ENCODE peak calls at places on chromosomes 16 and 17, in four cellular contexts. One of them, this sample, is unnamed.

GRCh38 chr16:59688006-59688405 is 953.9 kb upstream of the GOT2 start:
- DNase-seq in uterus: no peak
- DNase-seq in fibroblast of mammary gland: no peak
- DNase-seq in sigmoid colon: no peak
- DNase-seq in this sample: no peak

GRCh38 chr16:56639045-56639444 is 579 bp downstream of the MT1A start:
- DNase-seq in uterus: no peak
- DNase-seq in fibroblast of mammary gland: no peak
- DNase-seq in sigmoid colon: no peak
- DNase-seq in this sample: no peak

GRCh38 chr17:49494937-49495841 is at the start of gene NGFR:
- DNase-seq in uterus: peak
- DNase-seq in fibroblast of mammary gland: peak
- DNase-seq in sigmoid colon: no peak
- DNase-seq in this sample: peak

GRCh38 chr16:30104090-30104489 is 8.1 kb upstream of the YPEL3 start:
- DNase-seq in uterus: no peak
- DNase-seq in fibroblast of mammary gland: no peak
- DNase-seq in sigmoid colon: no peak
- DNase-seq in this sample: no peak

GRCh38 chr16:2280981-2281542 is 13.1 kb upstream of the RNPS1 start:
- DNase-seq in uterus: no peak
- DNase-seq in fibroblast of mammary gland: no peak
- DNase-seq in sigmoid colon: no peak
- DNase-seq in this sample: no peak

GRCh38 chr16:13866073-13866472 is 53.9 kb upstream of the ERCC4 start:
- DNase-seq in uterus: peak
- DNase-seq in fibroblast of mammary gland: peak
- DNase-seq in sigmoid colon: peak
- DNase-seq in this sample: peak

GRCh38 chr17:80264048-80264792 is 3.6 kb downstream of the RNF213 start:
- DNase-seq in uterus: no peak
- DNase-seq in fibroblast of mammary gland: no peak
- DNase-seq in sigmoid colon: no peak
- DNase-seq in this sample: no peak

GRCh38 chr17:80485846-80486245 is 9.4 kb upstream of the NPTX1 start:
- DNase-seq in uterus: no peak
- DNase-seq in fibroblast of mammary gland: no peak
- DNase-seq in sigmoid colon: no peak
- DNase-seq in this sample: peak

GRCh38 chr17:28252436-28252835 is 66.6 kb upstream of the TMEM97 start:
- DNase-seq in uterus: no peak
- DNase-seq in fibroblast of mammary gland: peak
- DNase-seq in sigmoid colon: no peak
- DNase-seq in this sample: no peak

GRCh38 chr17:1976000-1976682 is 49.0 kb downstream of the RTN4RL1 start:
- DNase-seq in uterus: no peak
- DNase-seq in fibroblast of mammary gland: no peak
- DNase-seq in sigmoid colon: no peak
- DNase-seq in this sample: no peak

GRCh38 chr17:57086069-57086930 is 1.3 kb downstream of the AKAP1 start:
- DNase-seq in uterus: no peak
- DNase-seq in fibroblast of mammary gland: no peak
- DNase-seq in sigmoid colon: peak
- DNase-seq in this sample: peak

GRCh38 chr17:6677158-6677831 is 25.7 kb downstream of the C17orf100 start:
- DNase-seq in uterus: no peak
- DNase-seq in fibroblast of mammary gland: no peak
- DNase-seq in sigmoid colon: no peak
- DNase-seq in this sample: no peak

DNA sequence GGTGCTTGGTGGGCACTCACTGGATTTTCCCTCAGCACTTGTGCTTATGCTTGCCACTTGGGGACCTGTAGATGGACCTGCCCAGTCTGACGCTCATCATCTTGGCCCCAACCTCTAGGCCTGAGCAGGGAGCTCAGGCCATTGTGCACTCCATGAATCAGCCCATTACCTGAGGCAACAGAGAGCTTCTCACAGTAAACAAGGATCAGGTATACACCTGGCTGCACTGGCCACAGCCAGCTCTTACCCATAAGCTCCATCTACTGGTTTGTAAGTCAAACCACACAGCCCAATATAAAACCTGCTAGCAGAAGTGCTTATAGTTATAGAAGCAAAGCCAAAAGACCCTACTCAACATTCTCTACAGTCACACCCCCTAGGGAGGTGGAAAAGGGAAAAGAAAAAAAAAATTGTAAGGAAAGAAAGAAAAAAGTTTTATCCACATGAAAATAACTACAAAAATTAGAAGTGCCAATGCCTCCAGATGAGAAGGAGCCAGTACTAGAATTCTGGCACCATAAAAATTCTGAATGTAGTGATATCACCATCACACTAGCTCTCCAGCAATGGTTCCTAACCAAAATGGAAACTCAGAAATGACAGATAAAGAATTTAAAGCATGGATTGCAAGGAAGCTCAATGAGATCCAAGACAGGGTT is 87.8 kb upstream of the CDH5 start:
- DNase-seq in uterus: no peak
- DNase-seq in fibroblast of mammary gland: no peak
- DNase-seq in sigmoid colon: no peak
- DNase-seq in this sample: no peak
- TF ChIP-seq CTCF in uterus: no peak
- TF ChIP-seq CTCF in fibroblast of mammary gland: no peak
- TF ChIP-seq CTCF in sigmoid colon: no peak
- TF ChIP-seq CTCF in this sample: no peak

GRCh38 chr17:61007980-61008379 is 330.3 kb downstream of the BCAS3 start:
- DNase-seq in uterus: no peak
- DNase-seq in fibroblast of mammary gland: peak
- DNase-seq in sigmoid colon: no peak
- DNase-seq in this sample: no peak

GRCh38 chr17:61000911-61001310 is 323.3 kb downstream of the BCAS3 start:
- DNase-seq in uterus: no peak
- DNase-seq in fibroblast of mammary gland: peak
- DNase-seq in sigmoid colon: no peak
- DNase-seq in this sample: no peak

GRCh38 chr17:61005358-61005757 is 327.7 kb downstream of the BCAS3 start:
- DNase-seq in uterus: no peak
- DNase-seq in fibroblast of mammary gland: no peak
- DNase-seq in sigmoid colon: no peak
- DNase-seq in this sample: no peak

GRCh38 chr17:61002316-61002736 is 324.7 kb downstream of the BCAS3 start:
- DNase-seq in uterus: no peak
- DNase-seq in fibroblast of mammary gland: peak
- DNase-seq in sigmoid colon: no peak
- DNase-seq in this sample: no peak
- TF ChIP-seq CTCF in uterus: peak
- TF ChIP-seq CTCF in fibroblast of mammary gland: peak
- TF ChIP-seq CTCF in sigmoid colon: no peak
- TF ChIP-seq CTCF in this sample: peak

GRCh38 chr16:66515543-66516171 is 34.3 kb downstream of the TK2 start:
- DNase-seq in uterus: no peak
- DNase-seq in fibroblast of mammary gland: peak
- DNase-seq in sigmoid colon: peak
- DNase-seq in this sample: peak
- TF ChIP-seq CTCF in uterus: peak
- TF ChIP-seq CTCF in fibroblast of mammary gland: peak
- TF ChIP-seq CTCF in sigmoid colon: no peak
- TF ChIP-seq CTCF in this sample: peak

GRCh38 chr17:82250868-82251500 is 22.1 kb downstream of the SLC16A3 start:
- DNase-seq in uterus: no peak
- DNase-seq in fibroblast of mammary gland: no peak
- DNase-seq in sigmoid colon: no peak
- DNase-seq in this sample: no peak

GRCh38 chr17:82253179-82253544 is 20.3 kb downstream of the CSNK1D start:
- DNase-seq in uterus: no peak
- DNase-seq in fibroblast of mammary gland: no peak
- DNase-seq in sigmoid colon: no peak
- DNase-seq in this sample: no peak

GRCh38 chr17:82255573-82255972 is 17.9 kb downstream of the CSNK1D start:
- DNase-seq in uterus: no peak
- DNase-seq in fibroblast of mammary gland: no peak
- DNase-seq in sigmoid colon: no peak
- DNase-seq in this sample: no peak

GRCh38 chr17:82249896-82250581 is 21.2 kb downstream of the SLC16A3 start:
- DNase-seq in uterus: no peak
- DNase-seq in fibroblast of mammary gland: no peak
- DNase-seq in sigmoid colon: no peak
- DNase-seq in this sample: no peak

GRCh38 chr17:82252511-82253178 is 20.9 kb downstream of the CSNK1D start:
- DNase-seq in uterus: no peak
- DNase-seq in fibroblast of mammary gland: no peak
- DNase-seq in sigmoid colon: no peak
- DNase-seq in this sample: no peak
- TF ChIP-seq CTCF in uterus: no peak
- TF ChIP-seq CTCF in fibroblast of mammary gland: no peak
- TF ChIP-seq CTCF in sigmoid colon: no peak
- TF ChIP-seq CTCF in this sample: no peak

GRCh38 chr16:8622315-8622656 is 788 bp downstream of the METTL22 start:
- DNase-seq in uterus: no peak
- DNase-seq in fibroblast of mammary gland: no peak
- DNase-seq in sigmoid colon: no peak
- DNase-seq in this sample: peak

GRCh38 chr16:8620535-8620934 is 963 bp upstream of the METTL22 start:
- DNase-seq in uterus: no peak
- DNase-seq in fibroblast of mammary gland: peak
- DNase-seq in sigmoid colon: no peak
- DNase-seq in this sample: no peak

GRCh38 chr16:8621572-8622314 is at the start of gene METTL22:
- DNase-seq in uterus: peak
- DNase-seq in fibroblast of mammary gland: peak
- DNase-seq in sigmoid colon: peak
- DNase-seq in this sample: peak

GRCh38 chr16:8621221-8621571 is 302 bp upstream of the METTL22 start:
- DNase-seq in uterus: no peak
- DNase-seq in fibroblast of mammary gland: no peak
- DNase-seq in sigmoid colon: no peak
- DNase-seq in this sample: no peak

DNA sequence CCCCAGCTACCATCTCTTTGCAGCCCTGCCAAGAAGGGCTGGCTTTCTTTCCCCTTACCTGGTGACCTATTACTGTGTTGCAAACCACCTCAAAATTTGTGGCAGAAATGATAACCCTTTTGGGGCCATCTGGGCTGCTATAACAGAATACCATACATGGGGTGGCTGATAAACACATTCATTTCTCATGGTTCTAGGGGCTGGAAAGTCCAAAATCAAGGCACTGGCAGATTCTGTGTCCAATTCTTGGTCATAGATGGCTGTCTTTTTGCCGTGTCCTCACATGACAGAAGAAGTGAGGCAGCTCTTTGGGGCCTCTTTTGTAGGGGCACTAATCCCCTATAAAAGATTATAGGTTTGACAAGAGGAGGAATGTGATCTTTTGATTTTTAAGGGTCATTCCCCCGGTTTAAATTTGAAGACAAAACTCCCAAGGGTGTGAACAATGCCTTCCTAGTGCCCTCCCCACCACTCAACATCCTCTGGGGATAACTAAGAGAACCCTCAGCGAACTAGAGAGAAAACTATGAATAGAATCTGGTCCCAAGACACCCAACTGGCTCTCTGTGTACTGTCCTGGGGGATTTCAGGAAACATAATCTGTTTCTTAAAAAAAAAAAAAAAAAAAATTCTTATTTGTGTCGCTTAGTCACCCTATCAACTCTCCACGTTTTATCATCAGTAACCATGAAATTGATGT is 1.7 kb upstream of the METTL22 start:
- DNase-seq in uterus: no peak
- DNase-seq in fibroblast of mammary gland: no peak
- DNase-seq in sigmoid colon: no peak
- DNase-seq in this sample: no peak
- TF ChIP-seq CTCF in uterus: no peak
- TF ChIP-seq CTCF in fibroblast of mammary gland: no peak
- TF ChIP-seq CTCF in sigmoid colon: no peak
- TF ChIP-seq CTCF in this sample: no peak

DNA sequence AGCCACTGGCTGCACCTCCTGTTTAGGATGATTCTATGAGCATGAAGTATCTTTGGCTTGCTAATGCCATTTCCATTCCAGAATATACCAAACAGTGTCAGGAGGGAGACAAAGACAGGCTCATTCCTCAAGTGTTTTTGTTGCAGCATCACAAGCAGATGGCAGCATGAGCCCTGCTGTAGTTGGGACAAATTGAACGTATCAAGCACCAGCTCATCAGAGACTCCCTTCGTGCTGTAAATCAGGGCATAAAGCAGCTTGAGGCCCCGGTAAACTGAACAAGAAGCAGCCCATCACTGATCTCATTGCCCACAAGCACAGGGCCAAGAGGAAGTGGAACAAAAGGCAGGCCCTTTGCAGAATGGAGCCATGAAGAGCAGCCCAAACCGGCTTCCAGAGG is 45.8 kb upstream of the HS3ST3A1 start:
- DNase-seq in uterus: no peak
- DNase-seq in fibroblast of mammary gland: peak
- DNase-seq in sigmoid colon: no peak
- DNase-seq in this sample: no peak
- TF ChIP-seq CTCF in uterus: no peak
- TF ChIP-seq CTCF in fibroblast of mammary gland: peak
- TF ChIP-seq CTCF in sigmoid colon: no peak
- TF ChIP-seq CTCF in this sample: no peak

GRCh38 chr16:87339086-87339723 is 22.0 kb upstream of the C16orf95 start:
- DNase-seq in uterus: no peak
- DNase-seq in fibroblast of mammary gland: no peak
- DNase-seq in sigmoid colon: no peak
- DNase-seq in this sample: no peak

GRCh38 chr16:87342504-87342903 is 25.3 kb upstream of the C16orf95 start:
- DNase-seq in uterus: no peak
- DNase-seq in fibroblast of mammary gland: no peak
- DNase-seq in sigmoid colon: no peak
- DNase-seq in this sample: no peak

GRCh38 chr16:87337247-87337646 is 20.1 kb upstream of the C16orf95 start:
- DNase-seq in uterus: no peak
- DNase-seq in fibroblast of mammary gland: no peak
- DNase-seq in sigmoid colon: no peak
- DNase-seq in this sample: no peak

GRCh38 chr16:87338155-87338765 is 21.1 kb upstream of the C16orf95 start:
- DNase-seq in uterus: no peak
- DNase-seq in fibroblast of mammary gland: no peak
- DNase-seq in sigmoid colon: no peak
- DNase-seq in this sample: no peak

GRCh38 chr16:87340198-87340597 is 23.0 kb upstream of the C16orf95 start:
- DNase-seq in uterus: no peak
- DNase-seq in fibroblast of mammary gland: no peak
- DNase-seq in sigmoid colon: no peak
- DNase-seq in this sample: no peak
- TF ChIP-seq CTCF in uterus: no peak
- TF ChIP-seq CTCF in fibroblast of mammary gland: no peak
- TF ChIP-seq CTCF in sigmoid colon: no peak
- TF ChIP-seq CTCF in this sample: no peak

GRCh38 chr16:84141143-84141670 is 3.8 kb downstream of the HSDL1 start:
- DNase-seq in uterus: no peak
- DNase-seq in fibroblast of mammary gland: no peak
- DNase-seq in sigmoid colon: no peak
- DNase-seq in this sample: no peak
- TF ChIP-seq CTCF in uterus: no peak
- TF ChIP-seq CTCF in fibroblast of mammary gland: no peak
- TF ChIP-seq CTCF in sigmoid colon: no peak
- TF ChIP-seq CTCF in this sample: peak

This sample was measured in GM13977.